ENCODE peak calls at places on chromosomes 7 and 10, in four cellular contexts. X, A, V and M are unnamed samples.

GRCh38 chr10:92691591-92692084 is 1.9 kb downstream of the HHEX start:
- DNase-seq in X (no peak), A (no peak), V (no peak), M (no peak)

GRCh38 chr10:130191380-130191779 is 55.2 kb downstream of the GLRX3 start:
- DNase-seq in X (no peak), A (no peak), V (no peak), M (no peak)

GRCh38 chr7:129493555-129493954 is 8.8 kb upstream of the SMKR1 start:
- DNase-seq in X (no peak), A (no peak), V (no peak), M (no peak)

GRCh38 chr10:62071846-62072281 is 170.4 kb downstream of the ARID5B start:
- DNase-seq in X (no peak), A (no peak), V (no peak), M (no peak)

GRCh38 chr7:104368006-104368405 is 39.6 kb downstream of the LHFPL3 start:
- DNase-seq in X (no peak), A (no peak), V (no peak), M (no peak)

GRCh38 chr10:75042292-75042974 is 69.0 kb upstream of the SAMD8 start:
- DNase-seq in X (no peak), A (no peak), V (no peak), M (no peak)

GRCh38 chr10:44968101-44968886 is 8.7 kb downstream of the RASSF4 start:
- DNase-seq in X (no peak), A (no peak), V (no peak), M (no peak)

GRCh38 chr7:35565927-35566326 is 129.0 kb downstream of the HERPUD2 start:
- DNase-seq in X (no peak), A (no peak), V (no peak), M (no peak)

GRCh38 chr10:6200588-6201510 is 1.9 kb upstream of the PFKFB3 start:
- DNase-seq in X (no peak), A (peak), V (no peak), M (peak)

GRCh38 chr10:97991875-97992274 is 38.5 kb downstream of the CRTAC1 start:
- DNase-seq in X (no peak), A (peak), V (no peak), M (no peak)

GRCh38 chr10:43324847-43325246 is 46.6 kb upstream of the FXYD4 start:
- DNase-seq in X (no peak), A (no peak), V (no peak), M (no peak)

GRCh38 chr10:90674461-90674860 is 183.4 kb downstream of the HTR7 start:
- DNase-seq in X (no peak), A (no peak), V (no peak), M (no peak)

GRCh38 chr7:43868181-43868580 is 1.1 kb downstream of the MRPS24 start:
- DNase-seq in X (no peak), A (no peak), V (no peak), M (no peak)

GRCh38 chr10:12872577-12872976 is 128.9 kb downstream of the CCDC3 start:
- DNase-seq in X (no peak), A (no peak), V (no peak), M (no peak)

GRCh38 chr10:43225787-43226153 is 41.1 kb downstream of the RASGEF1A start:
- DNase-seq in X (no peak), A (no peak), V (no peak), M (no peak)

GRCh38 chr10:120221873-120222485 is 235.0 kb upstream of the PLPP4 start:
- DNase-seq in X (no peak), A (peak), V (peak), M (peak)

GRCh38 chr10:34814228-34815173 is 595 bp downstream of the PARD3 start:
- DNase-seq in X (no peak), A (peak), V (no peak), M (peak)

DNA sequence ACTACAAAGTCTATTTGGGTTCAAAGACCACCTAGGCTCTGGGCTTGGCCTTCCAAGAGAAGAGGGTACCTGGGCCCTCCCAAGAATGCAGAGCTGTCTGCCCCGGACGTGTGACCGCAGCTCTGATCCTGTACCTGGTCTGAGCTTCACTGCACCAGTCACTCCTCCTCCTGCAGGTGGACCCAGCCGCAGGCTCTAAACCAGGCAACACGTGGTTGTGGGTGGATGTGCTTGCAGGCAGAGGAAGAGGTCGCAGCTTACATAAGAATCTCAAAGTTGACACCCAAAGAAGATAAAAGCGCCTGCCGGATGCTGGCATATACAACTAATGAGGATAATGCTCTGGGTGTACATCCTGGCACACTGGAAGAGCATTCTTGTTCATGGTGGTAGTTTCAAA is 9.4 kb upstream of the PFKP start:
- DNase-seq in X (no peak), A (no peak), V (no peak), M (no peak)
- H3K9ac ChIP-seq in X (no peak), A (no peak), V (no peak), M (no peak)

GRCh38 chr7:27684491-27684890 is 21.8 kb upstream of the HIBADH start:
- DNase-seq in X (no peak), A (no peak), V (no peak), M (no peak)
- TF ChIP-seq TCF12 in X (no peak), A (no peak), V (no peak), M (no peak)

GRCh38 chr7:69738396-69738889 is 140.2 kb downstream of the AUTS2 start:
- DNase-seq in X (peak), A (no peak), V (no peak), M (no peak)

GRCh38 chr7:69739182-69739581 is 140.9 kb downstream of the AUTS2 start:
- DNase-seq in X (peak), A (no peak), V (no peak), M (no peak)

GRCh38 chr7:69742237-69742636 is 144.0 kb downstream of the AUTS2 start:
- DNase-seq in X (no peak), A (no peak), V (no peak), M (no peak)

GRCh38 chr7:69743436-69743835 is 145.2 kb downstream of the AUTS2 start:
- DNase-seq in X (no peak), A (no peak), V (no peak), M (no peak)

GRCh38 chr7:69739906-69740545 is 141.8 kb downstream of the AUTS2 start:
- DNase-seq in X (peak), A (no peak), V (no peak), M (peak)
- H3K9ac ChIP-seq in X (no peak), A (no peak), V (no peak), M (no peak)

GRCh38 chr7:25223206-25223605 is 5.1 kb downstream of the NPVF start:
- DNase-seq in X (no peak), A (no peak), V (no peak), M (no peak)

GRCh38 chr7:25216837-25217236 is 11.4 kb downstream of the NPVF start:
- DNase-seq in X (peak), A (peak), V (no peak), M (peak)

GRCh38 chr7:25215694-25216335 is 12.5 kb downstream of the NPVF start:
- DNase-seq in X (no peak), A (no peak), V (no peak), M (no peak)

GRCh38 chr7:25221009-25221408 is 7.3 kb downstream of the NPVF start:
- DNase-seq in X (no peak), A (no peak), V (no peak), M (no peak)
- TF ChIP-seq TCF12 in X (no peak), A (no peak), V (no peak), M (no peak)

DNA sequence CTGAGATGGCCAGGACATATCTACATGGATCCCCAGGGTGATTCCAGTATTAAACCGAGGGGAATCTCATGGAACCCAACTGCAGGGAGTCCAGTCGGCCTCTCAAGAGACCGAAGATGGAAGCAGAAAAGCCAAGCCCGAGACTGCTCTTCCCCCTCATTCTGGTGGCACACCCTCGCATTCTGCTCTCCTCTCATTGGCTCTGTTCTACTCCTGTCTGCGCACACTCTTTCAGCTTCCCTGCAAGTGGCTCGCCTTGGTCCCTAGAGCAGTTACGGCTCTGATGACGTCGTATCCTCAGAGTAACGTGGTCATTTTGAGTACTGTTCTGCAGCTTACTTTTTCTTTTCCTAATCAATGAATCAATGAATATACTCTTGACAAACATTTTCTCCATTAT is 72.6 kb upstream of the RHEB start:
- DNase-seq in X (no peak), A (no peak), V (no peak), M (no peak)
- H3K9ac ChIP-seq in X (no peak), A (no peak), V (no peak), M (peak)

GRCh38 chr7:117158941-117159705 is 163.7 kb downstream of the WNT2 start:
- DNase-seq in X (no peak), A (no peak), V (no peak), M (peak)

GRCh38 chr7:117154721-117155120 is 168.1 kb downstream of the WNT2 start:
- DNase-seq in X (no peak), A (no peak), V (no peak), M (no peak)

GRCh38 chr7:117157871-117158209 is 165.0 kb downstream of the WNT2 start:
- DNase-seq in X (no peak), A (no peak), V (no peak), M (no peak)

GRCh38 chr7:117155694-117156093 is 167.2 kb downstream of the WNT2 start:
- DNase-seq in X (no peak), A (no peak), V (no peak), M (no peak)

DNA sequence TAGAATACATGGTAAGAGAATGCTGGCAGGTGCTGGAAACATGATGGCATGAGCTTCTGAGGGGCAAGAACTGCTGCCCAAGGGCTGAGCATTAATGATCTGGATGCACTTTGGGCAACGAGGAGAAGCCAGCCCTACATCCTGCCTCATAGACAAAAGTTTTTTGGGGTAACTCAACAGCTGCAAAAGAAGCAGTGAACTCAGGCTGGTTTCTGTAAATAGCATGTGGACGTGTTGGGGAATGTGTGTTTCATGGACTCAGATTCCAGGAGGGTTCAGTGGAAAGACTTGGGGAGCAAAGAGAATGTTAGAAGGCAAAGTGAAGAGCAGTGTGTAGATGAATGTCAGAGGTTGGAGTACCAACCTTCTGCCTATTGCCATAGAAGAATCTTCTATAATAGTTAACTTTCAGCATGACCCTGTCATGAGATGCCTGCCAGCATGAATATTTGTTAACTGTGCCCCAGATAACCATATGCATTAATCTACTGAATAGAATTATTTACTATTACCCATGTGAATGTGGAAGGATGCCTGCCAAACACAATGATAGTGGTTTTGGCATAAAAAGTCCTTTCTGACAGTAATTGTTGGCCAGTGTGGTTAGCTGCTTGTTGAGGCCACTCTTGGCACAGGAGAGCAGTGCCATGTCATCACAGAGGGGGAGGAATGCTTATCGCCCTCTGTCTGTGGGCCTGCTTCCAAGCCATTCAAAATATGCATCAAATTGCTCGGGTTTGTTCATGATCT is 165.6 kb downstream of the WNT2 start:
- DNase-seq in X (no peak), A (no peak), V (no peak), M (peak)
- TF ChIP-seq TCF12 in X (no peak), A (no peak), V (no peak), M (peak)

DNA sequence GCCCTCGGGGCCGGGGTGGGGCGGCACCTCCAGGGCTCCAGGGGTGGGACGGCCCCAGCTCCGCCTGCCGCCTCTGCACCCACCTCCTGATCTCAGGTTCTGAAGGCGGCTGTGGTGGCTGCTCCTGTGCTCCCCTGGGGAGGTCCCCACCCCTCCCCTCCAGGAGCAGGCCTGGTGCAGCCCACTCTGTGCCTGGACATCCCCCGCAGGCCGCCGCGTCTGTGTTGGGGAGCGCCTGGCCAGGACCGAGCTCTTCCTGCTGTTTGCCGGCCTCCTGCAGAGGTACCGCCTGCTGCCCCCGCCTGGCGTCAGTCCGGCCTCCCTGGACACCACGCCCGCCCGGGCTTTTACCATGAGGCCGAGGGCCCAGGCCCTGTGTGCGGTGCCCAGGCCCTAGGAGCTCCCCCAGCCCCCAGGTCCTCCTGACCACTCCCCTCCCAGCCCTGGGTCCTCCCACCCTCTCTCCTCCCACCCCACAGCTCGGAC is 5.5 kb downstream of the CYP2W1 start:
- DNase-seq in X (no peak), A (no peak), V (no peak), M (no peak)
- H3K9ac ChIP-seq in X (no peak), A (no peak), V (no peak), M (no peak)

GRCh38 chr10:79400567-79401004 is 44.8 kb downstream of the ZCCHC24 start:
- DNase-seq in X (no peak), A (peak), V (no peak), M (peak)
- TF ChIP-seq TCF12 in X (no peak), A (no peak), V (no peak), M (no peak)

GRCh38 chr7:51303142-51303525 is 13.5 kb downstream of the COBL start:
- DNase-seq in X (no peak), A (no peak), V (no peak), M (no peak)
- H3K9ac ChIP-seq in X (no peak), A (no peak), V (no peak), M (no peak)